ENCODE peak calls at places on chromosomes 11 and 22, in five cellular contexts. R, K, L, N and Q are unnamed samples.

GRCh38 chr11:90476442-90477007 is 253.7 kb upstream of the CHORDC1 start:
- DNase-seq in R (no peak), K (peak), L (peak), N (no peak), Q (no peak)

GRCh38 chr11:112735470-112735869 is 225.8 kb upstream of the NCAM1 start:
- DNase-seq in R (peak), K (no peak), L (no peak), N (no peak), Q (no peak)

GRCh38 chr11:94877446-94878200 is 95.7 kb downstream of the CWC15 start:
- DNase-seq in R (no peak), K (no peak), L (no peak), N (no peak), Q (no peak)

GRCh38 chr11:6320411-6321207 is at the start of gene CAVIN3:
- DNase-seq in R (peak), K (peak), L (peak), N (peak), Q (no peak)

GRCh38 chr11:90189011-90189410 is 33.8 kb downstream of the CHORDC1 start:
- DNase-seq in R (no peak), K (no peak), L (no peak), N (no peak), Q (no peak)

GRCh38 chr11:123640677-123641494 is 13.5 kb downstream of the SCN3B start:
- DNase-seq in R (no peak), K (peak), L (peak), N (peak), Q (peak)

GRCh38 chr11:116991491-116991890 is 106.7 kb downstream of the SIK3 start:
- DNase-seq in R (no peak), K (no peak), L (no peak), N (no peak), Q (no peak)

GRCh38 chr11:128208329-128209220 is 378.8 kb downstream of the ETS1 start:
- DNase-seq in R (no peak), K (peak), L (peak), N (no peak), Q (peak)

GRCh38 chr11:45658292-45658991 is 7.0 kb downstream of the CHST1 start:
- DNase-seq in R (no peak), K (peak), L (peak), N (peak), Q (peak)

GRCh38 chr22:39110631-39111561 is 13.9 kb downstream of the APOBEC3H start:
- DNase-seq in R (no peak), K (no peak), L (no peak), N (no peak), Q (no peak)

GRCh38 chr11:69801513-69802335 is 17.5 kb downstream of the FGF3 start:
- DNase-seq in R (no peak), K (peak), L (no peak), N (no peak), Q (no peak)

GRCh38 chr11:748007-748359 is 719 bp downstream of the TALDO1 start:
- DNase-seq in R (no peak), K (no peak), L (no peak), N (peak), Q (peak)

GRCh38 chr11:32140121-32140520 is 49.2 kb downstream of the RCN1 start:
- DNase-seq in R (no peak), K (no peak), L (no peak), N (no peak), Q (no peak)

GRCh38 chr11:75223954-75224643 is 16.5 kb upstream of the TPBGL start:
- DNase-seq in R (no peak), K (no peak), L (no peak), N (no peak), Q (peak)

GRCh38 chr11:84496122-84496521 is 1131.0 kb downstream of the DLG2 start:
- DNase-seq in R (no peak), K (no peak), L (no peak), N (no peak), Q (no peak)

GRCh38 chr22:36145881-36146280 is 14.7 kb downstream of the APOL3 start:
- DNase-seq in R (no peak), K (no peak), L (no peak), N (no peak), Q (no peak)
- TF ChIP-seq POLR2A in R (no peak), K (no peak), L (no peak), N (no peak), Q (no peak)

DNA sequence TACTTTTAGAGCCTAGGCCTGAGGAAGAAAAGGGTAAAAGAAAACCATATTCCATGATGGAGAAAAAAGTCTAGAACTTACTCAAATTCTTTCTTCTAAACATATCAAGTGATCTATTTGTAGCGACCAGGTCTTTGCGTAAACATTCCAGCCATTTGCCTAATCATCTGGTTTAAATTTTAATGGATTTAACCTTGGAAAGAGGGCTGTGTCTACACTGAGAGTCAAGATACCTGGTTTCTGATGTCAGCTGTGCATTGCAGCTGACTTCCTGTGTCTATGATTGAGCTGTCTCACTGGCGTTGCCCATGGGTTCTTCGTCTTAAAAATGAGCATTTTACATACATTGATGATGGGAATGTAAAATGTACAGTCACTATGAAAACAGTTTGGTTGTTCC is 10.0 kb upstream of the TMEM123 start:
- DNase-seq in R (no peak), K (no peak), L (no peak), N (no peak), Q (no peak)
- TF ChIP-seq POLR2A in R (no peak), K (no peak), L (no peak), N (no peak), Q (no peak)

GRCh38 chr11:73325036-73325981 is 17.2 kb downstream of the ARHGEF17 start:
- DNase-seq in R (no peak), K (no peak), L (peak), N (no peak), Q (no peak)

GRCh38 chr11:73323464-73323863 is 15.4 kb downstream of the ARHGEF17 start:
- DNase-seq in R (peak), K (peak), L (peak), N (peak), Q (no peak)

GRCh38 chr11:73324116-73324515 is 16.0 kb downstream of the ARHGEF17 start:
- DNase-seq in R (no peak), K (no peak), L (no peak), N (no peak), Q (no peak)

GRCh38 chr11:73322986-73323306 is 14.9 kb downstream of the ARHGEF17 start:
- DNase-seq in R (no peak), K (no peak), L (no peak), N (no peak), Q (no peak)

DNA sequence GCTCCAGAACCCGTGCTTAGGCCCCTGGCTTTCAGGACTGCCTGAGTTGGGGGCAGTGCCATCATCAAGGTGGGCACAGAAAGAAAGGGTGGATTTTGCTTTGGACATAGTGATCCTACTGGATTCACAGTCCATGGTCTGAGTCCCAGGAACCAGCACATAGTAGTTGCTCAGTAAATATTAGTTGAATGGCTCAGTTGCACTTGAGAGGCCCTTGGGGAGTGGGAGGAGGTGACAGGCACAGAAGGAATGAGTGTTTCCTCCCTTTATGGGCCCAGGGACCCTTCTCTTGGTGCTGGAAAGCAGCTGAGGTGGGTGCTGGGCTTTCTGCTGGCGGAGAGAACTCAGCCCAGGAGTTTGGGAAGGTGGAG is 16.6 kb downstream of the ARHGEF17 start:
- DNase-seq in R (no peak), K (no peak), L (no peak), N (no peak), Q (no peak)
- TF ChIP-seq POLR2A in R (no peak), K (no peak), L (no peak), N (no peak), Q (no peak)

DNA sequence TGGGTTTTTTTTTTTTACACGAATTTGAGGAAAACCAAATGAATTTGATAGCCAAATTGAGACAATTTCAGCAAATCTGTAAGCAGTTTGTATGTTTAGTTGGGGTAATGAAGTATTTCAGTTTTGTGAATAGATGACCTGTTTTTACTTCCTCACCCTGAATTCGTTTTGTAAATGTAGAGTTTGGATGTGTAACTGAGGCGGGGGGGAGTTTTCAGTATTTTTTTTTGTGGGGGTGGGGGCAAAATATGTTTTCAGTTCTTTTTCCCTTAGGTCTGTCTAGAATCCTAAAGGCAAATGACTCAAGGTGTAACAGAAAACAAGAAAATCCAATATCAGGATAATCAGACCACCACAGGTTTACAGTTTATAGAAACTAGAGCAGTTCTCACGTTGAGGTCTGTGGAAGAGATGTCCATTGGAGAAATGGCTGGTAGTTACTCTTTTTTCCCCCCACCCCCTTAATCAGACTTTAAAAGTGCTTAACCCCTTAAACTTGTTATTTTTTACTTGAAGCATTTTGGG is 2.2 kb downstream of the MALAT1 start:
- DNase-seq in R (no peak), K (no peak), L (peak), N (no peak), Q (no peak)
- TF ChIP-seq POLR2A in R (no peak), K (no peak), L (no peak), N (no peak), Q (no peak)

GRCh38 chr22:31055322-31056159 is 25.6 kb upstream of the SMTN start:
- DNase-seq in R (peak), K (peak), L (peak), N (peak), Q (peak)
- TF ChIP-seq POLR2A in R (no peak), K (no peak), L (no peak), N (no peak), Q (no peak)

DNA sequence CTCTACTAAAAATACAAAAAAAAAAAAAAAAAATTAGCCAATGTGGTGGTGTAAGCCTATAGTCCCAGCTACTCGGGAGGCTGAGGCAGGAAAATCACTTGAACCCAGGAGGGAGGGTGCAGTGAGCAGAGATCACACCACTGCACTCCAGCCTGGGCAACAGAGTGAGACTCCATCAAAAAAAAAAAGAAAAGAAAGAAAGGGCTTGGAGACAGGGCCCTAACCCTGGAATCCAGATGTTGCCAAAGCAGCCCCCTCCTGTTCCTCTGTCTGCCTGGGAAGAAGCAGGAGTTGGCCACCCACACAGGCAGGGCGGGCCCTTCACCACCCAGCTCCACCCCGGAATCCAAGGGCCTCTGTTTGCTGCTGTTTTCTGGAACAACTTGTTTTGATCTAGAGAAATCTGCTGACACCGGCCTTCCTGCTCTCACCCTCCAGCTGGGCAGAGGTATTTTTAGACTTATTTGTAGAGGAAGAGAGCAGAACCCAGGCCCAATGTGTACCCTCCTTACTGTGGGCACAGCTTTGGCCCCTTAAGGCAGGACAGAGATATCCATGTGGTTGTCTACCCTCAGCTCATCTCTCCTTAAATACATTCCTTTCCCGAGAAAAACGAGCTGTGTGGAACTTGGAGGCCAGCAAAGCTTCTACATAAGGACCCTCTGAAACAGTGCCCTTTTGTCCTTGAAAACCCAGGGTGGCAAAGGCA is 2.7 kb upstream of the NEAT1 start:
- DNase-seq in R (peak), K (peak), L (peak), N (peak), Q (peak)
- TF ChIP-seq POLR2A in R (peak), K (peak), L (peak), N (peak), Q (no peak)

GRCh38 chr11:48305923-48306322 is at the start of gene OR4S1:
- DNase-seq in R (no peak), K (no peak), L (no peak), N (no peak), Q (no peak)
- TF ChIP-seq POLR2A in R (no peak), K (no peak), L (no peak), N (no peak), Q (no peak)

DNA sequence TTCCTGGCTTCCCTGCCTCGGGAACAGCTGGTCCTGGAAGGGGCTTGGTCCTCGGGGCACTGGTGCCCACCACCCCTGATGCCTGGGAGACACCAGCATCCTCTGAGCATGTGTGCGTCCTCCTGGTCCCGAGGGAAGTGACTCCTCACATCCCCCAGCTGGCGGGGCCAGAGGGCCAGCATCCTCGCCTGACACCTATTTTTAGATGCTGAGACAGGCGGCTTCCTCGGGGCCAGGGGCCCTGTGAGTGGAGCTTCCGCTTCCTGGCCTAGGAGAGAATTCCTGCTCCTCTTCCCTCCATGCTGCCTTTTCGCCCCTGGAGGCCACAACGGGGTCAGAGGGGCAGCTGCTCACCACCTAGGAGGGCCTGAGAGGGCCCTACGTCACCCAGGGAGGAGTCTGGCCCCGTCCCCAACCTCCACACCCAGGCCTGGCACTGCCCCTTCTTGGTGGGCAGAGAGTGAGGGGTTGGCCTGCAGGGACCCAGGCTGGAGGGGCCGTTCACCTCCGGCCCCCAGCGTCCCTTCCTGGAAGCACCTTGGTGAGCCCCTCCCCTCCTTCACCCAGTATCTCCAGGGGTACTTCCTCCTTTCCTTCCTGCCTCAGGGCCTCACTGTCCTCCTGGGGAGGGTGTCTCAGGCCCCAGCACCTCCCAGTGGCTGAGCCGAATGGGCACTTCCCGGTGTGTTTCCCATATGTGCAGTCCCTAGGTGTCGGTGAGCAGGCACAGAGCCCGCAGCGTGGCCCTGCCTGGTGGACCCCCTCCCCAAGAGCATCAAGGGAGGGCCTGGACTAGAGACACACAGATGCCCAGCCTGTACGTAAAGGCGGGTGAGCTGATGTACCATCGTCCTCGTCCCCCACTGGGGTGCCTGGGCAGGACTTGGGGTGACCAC is 6.1 kb downstream of the CD81 start:
- DNase-seq in R (no peak), K (peak), L (peak), N (peak), Q (no peak)
- TF ChIP-seq POLR2A in R (no peak), K (no peak), L (no peak), N (no peak), Q (no peak)